ENCODE peak calls at places on chromosome 16, in ten cellular contexts. E, R, W, A, I, B, K, D, S and J are unnamed samples.

GRCh38 chr16:87086575-87086974 is 230.6 kb downstream of the C16orf95 start:
- DNase-seq in E (no peak), R (no peak), W (no peak), A (peak; percentile 42), I (no peak), B (no peak), K (peak; percentile 47), D (no peak), S (peak; percentile 9), J (no peak)

GRCh38 chr16:27784351-27785306 is 234.7 kb downstream of the KATNIP start:
- DNase-seq in E (no peak), R (no peak), W (no peak), A (no peak), I (no peak), B (no peak), K (no peak), D (no peak), S (no peak), J (no peak)

GRCh38 chr16:19169081-19169639 is 1.1 kb downstream of the SYT17 start:
- DNase-seq in E (no peak), R (no peak), W (no peak), A (no peak), I (no peak), B (peak; percentile 62), K (no peak), D (no peak), S (no peak), J (no peak)

GRCh38 chr16:12067714-12068401 is 91.3 kb downstream of the SNX29 start:
- DNase-seq in E (peak; percentile 53), R (peak; percentile 45), W (peak; percentile 84), A (peak; percentile 89), I (no peak), B (peak; percentile 84), K (peak; percentile 84), D (peak; percentile 58), S (peak; percentile 85), J (peak; percentile 80)

GRCh38 chr16:48383877-48384304 is 1.3 kb downstream of the SIAH1 start:
- DNase-seq in E (no peak), R (no peak), W (peak; percentile 39), A (no peak), I (no peak), B (peak; percentile 58), K (no peak), D (no peak), S (peak; percentile 49), J (peak; percentile 19)

GRCh38 chr16:66408181-66409048 is 18.7 kb upstream of the BEAN1 start:
- DNase-seq in E (peak; percentile 53), R (no peak), W (peak; percentile 65), A (peak; percentile 59), I (no peak), B (no peak), K (no peak), D (no peak), S (peak; percentile 92), J (no peak)

GRCh38 chr16:11913425-11914079 is 2.2 kb downstream of the GSPT1 start:
- DNase-seq in E (no peak), R (no peak), W (peak; percentile 73), A (peak; percentile 6), I (no peak), B (no peak), K (no peak), D (no peak), S (peak; percentile 72), J (no peak)

GRCh38 chr16:28103516-28104170 is 40.1 kb upstream of the GSG1L start:
- DNase-seq in E (no peak), R (no peak), W (no peak), A (no peak), I (no peak), B (no peak), K (no peak), D (no peak), S (no peak), J (no peak)

GRCh38 chr16:31016018-31016417 is 5.6 kb upstream of the STX1B start:
- DNase-seq in E (no peak), R (no peak), W (no peak), A (no peak), I (no peak), B (no peak), K (no peak), D (no peak), S (no peak), J (no peak)

GRCh38 chr16:4535627-4536108 is 2.9 kb downstream of the CDIP1 start:
- DNase-seq in E (no peak), R (no peak), W (no peak), A (no peak), I (no peak), B (no peak), K (no peak), D (no peak), S (no peak), J (peak; percentile 8)

GRCh38 chr16:50473375-50473945 is 74.7 kb upstream of the NKD1 start:
- DNase-seq in E (no peak), R (no peak), W (peak; percentile 66), A (no peak), I (peak; percentile 23), B (no peak), K (no peak), D (no peak), S (peak; percentile 24), J (no peak)